ENCODE peak calls at places on chromosomes 1 and 21, in four cellular contexts. I is GM23338, Q is SK-N-SH, D is HCT116. S is an unnamed sample.

GRCh38 chr21:14012409-14012808 is 198.3 kb downstream of the LIPI start:
- DNase-seq in D (no peak), I (no peak), Q (no peak), S (no peak)

GRCh38 chr1:71039666-71040262 is 7.9 kb downstream of the PTGER3 start:
- DNase-seq in D (no peak), I (no peak), Q (no peak), S (no peak)

GRCh38 chr1:212584092-212584886 is 24.3 kb upstream of the ATF3 start:
- DNase-seq in D (no peak), Q (no peak), I (no peak), S (no peak)

GRCh38 chr21:14737278-14737677 is 191.2 kb upstream of the SAMSN1 start:
- DNase-seq in D (no peak), I (no peak), Q (no peak), S (no peak)

GRCh38 chr1:171739646-171740045 is 2.2 kb downstream of the VAMP4 start:
- DNase-seq in I (no peak), D (no peak), Q (no peak), S (no peak)

GRCh38 chr1:242208021-242208420 is 209.1 kb upstream of the MAP1LC3C start:
- DNase-seq in Q (no peak), D (no peak), I (no peak), S (no peak)

GRCh38 chr1:154627247-154628121 is 19.5 kb upstream of the ADAR start:
- DNase-seq in Q (peak), D (peak), I (peak), S (peak)

GRCh38 chr21:42221581-42222345 is 2.8 kb downstream of the ABCG1 start:
- DNase-seq in I (no peak), D (no peak), Q (no peak), S (no peak)

GRCh38 chr1:227330709-227331108 is 12.4 kb upstream of the CDC42BPA start:
- DNase-seq in Q (no peak), I (no peak), D (no peak), S (no peak)

GRCh38 chr1:248786106-248786665 is 30.6 kb upstream of the LYPD8 start:
- DNase-seq in Q (no peak), D (no peak), I (no peak), S (no peak)

GRCh38 chr1:230307213-230307612 is 118.9 kb downstream of the PGBD5 start:
- DNase-seq in D (no peak), I (no peak), Q (no peak), S (no peak)

GRCh38 chr1:27137544-27138075 is 17.3 kb downstream of the SLC9A1 start:
- DNase-seq in D (no peak), Q (peak), I (no peak), S (no peak)

GRCh38 chr1:111191496-111191895 is 8.9 kb downstream of the DENND2D start:
- DNase-seq in D (no peak), Q (no peak), I (no peak), S (no peak)

GRCh38 chr21:25561668-25562641 is 45.3 kb downstream of the MRPL39 start:
- DNase-seq in Q (peak), I (peak), D (no peak), S (no peak)

GRCh38 chr21:44492572-44493385 is 37.5 kb downstream of the LRRC3 start:
- DNase-seq in I (no peak), D (no peak), Q (no peak), S (no peak)

GRCh38 chr1:18293291-18293690 is 185.7 kb downstream of the IGSF21 start:
- DNase-seq in D (no peak), I (no peak), Q (no peak), S (no peak)

GRCh38 chr1:27557596-27558340 is 46.2 kb downstream of the AHDC1 start:
- DNase-seq in Q (no peak), D (peak), I (peak), S (no peak)

GRCh38 chr1:29549001-29549400 is 312.7 kb downstream of the PTPRU start:
- DNase-seq in D (no peak), I (no peak), Q (no peak), S (no peak)

GRCh38 chr1:117615474-117615873 is 9.6 kb downstream of the TENT5C start:
- DNase-seq in Q (no peak), I (no peak), D (no peak), S (no peak)

GRCh38 chr21:14766241-14766640 is 220.1 kb upstream of the SAMSN1 start:
- DNase-seq in Q (peak), D (peak), I (peak), S (no peak)

DNA sequence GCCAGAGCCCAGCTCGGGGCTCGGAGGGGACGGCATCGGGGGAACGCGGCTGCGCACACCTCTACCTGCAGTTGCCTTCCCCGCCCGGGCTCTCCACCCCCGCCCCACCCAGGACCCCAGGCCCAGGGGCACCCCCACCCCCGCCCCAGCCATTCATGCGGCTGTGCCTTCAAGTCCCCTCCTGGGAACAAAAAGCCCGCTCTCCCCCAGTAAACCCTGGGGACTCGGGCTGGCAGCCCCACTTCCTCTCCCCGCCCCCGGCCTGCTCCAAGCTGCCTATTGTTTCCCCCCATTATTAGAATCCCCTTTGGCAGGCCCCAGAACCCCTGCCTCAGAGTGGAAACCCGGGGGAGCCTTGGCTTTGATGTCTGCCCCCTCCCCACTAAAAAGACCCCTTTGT is 18.0 kb downstream of the MEGF6 start:
- DNase-seq in D (no peak), Q (no peak), I (no peak), S (no peak)
- TF ChIP-seq POLR2AphosphoS5 in D (no peak), Q (no peak), I (no peak), S (no peak)

GRCh38 chr1:53255031-53255430 is 16.7 kb upstream of the MAGOH start:
- DNase-seq in I (no peak), D (no peak), Q (no peak), S (no peak)
- TF ChIP-seq CTCF in I (no peak), D (peak), Q (peak), S (no peak)

DNA sequence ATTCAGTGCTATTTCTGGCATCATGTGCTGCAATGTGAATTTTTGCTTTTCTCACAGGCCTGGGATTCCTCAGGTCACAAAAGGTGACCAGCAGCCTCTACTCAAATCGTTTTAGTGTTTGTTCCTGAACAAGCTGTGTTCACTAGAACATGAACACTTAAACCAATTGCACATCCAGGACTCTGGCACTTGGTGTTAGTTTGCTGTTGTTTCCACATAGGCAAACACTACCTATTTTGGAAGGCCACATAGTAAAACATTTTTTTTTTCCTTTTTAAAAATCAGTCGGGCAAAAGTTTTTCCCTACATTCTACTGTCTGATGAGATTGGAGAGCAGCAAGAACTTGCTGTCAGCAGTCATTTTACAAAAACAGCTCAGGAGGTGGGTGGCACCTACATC is 83.2 kb downstream of the PLPP3 start:
- DNase-seq in I (no peak), Q (no peak), D (no peak), S (no peak)
- TF ChIP-seq REST in I (no peak), Q (no peak), D (no peak), S (no peak)

GRCh38 chr1:90721210-90722194 is 4.4 kb upstream of the BARHL2 start:
- DNase-seq in Q (peak), D (peak), I (peak), S (peak)
- TF ChIP-seq POLR2AphosphoS5 in Q (no peak), D (no peak), I (no peak), S (no peak)

DNA sequence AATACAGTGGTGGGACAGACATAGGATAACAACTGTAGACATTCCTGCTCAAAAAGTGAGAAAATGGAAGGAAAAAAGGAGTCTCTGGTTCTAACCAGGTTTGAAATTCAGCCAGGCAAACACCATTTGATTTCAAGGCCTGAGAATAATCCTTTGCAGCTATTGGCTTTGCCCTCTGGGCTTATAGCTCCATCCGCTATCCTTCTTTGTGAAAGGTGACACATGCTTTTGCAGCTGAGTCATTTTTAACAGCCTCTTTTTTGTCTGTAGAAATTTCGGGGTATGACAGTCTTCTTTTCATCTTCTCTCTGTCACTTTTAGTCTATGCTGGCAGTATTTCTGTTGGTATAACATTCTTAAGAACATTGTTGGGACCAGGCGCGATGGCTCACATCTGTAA is 16.2 kb downstream of the SDHC start:
- DNase-seq in Q (no peak), I (no peak), D (no peak), S (no peak)
- TF ChIP-seq CTCF in Q (no peak), I (no peak), D (no peak), S (no peak)

GRCh38 chr1:202959276-202959620 is 1.1 kb upstream of the ADIPOR1 start:
- DNase-seq in D (peak), Q (no peak), I (no peak), S (no peak)

GRCh38 chr1:202961220-202961880 is 3.2 kb upstream of the ADIPOR1 start:
- DNase-seq in Q (no peak), I (no peak), D (no peak), S (no peak)

GRCh38 chr1:202954057-202954745 is 3.9 kb downstream of the ADIPOR1 start:
- DNase-seq in D (no peak), I (no peak), Q (no peak), S (no peak)

GRCh38 chr1:202958544-202959275 is 598 bp upstream of the ADIPOR1 start:
- DNase-seq in D (no peak), I (peak), Q (peak), S (no peak)

DNA sequence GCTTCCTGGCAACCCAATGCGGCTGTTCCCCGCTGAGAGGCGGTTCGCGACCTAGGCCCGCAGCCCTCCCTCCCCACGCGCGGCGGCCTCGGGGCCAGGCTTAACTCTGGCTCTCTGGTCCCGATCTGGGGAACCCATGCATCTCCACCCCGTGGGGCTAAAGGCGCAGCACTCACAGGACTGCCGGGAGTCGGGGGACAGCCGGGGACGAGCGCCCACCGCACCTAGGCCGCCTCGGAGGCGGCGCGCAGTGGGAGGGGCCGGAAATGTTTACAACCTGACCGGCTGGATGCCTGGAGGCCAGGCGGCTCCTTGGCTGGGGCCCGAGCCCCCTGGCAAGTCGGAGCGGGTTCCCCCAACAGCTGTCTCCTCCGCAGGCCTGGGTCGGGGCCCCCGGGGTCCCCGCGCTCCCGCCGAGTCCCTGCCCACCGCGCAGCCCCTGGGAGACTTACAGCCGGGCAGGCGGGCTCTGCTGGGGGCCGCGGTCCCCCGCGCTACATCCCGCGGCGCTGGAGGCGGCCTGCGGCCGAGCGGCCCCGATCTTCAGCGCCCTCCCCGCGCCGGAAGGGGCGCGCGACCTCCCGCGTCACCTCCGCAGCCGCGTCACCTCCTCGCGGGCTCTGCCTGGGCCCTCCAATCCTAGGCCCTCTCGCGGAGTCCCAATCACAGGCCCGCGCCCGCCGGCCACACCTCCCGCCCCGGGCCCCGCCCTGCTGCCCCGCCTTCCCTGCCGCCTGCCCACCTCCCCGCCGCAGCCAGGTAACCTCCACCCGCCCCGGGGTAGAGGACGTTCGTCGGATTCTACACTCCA is at the start of gene ADIPOR1:
- DNase-seq in I (peak), Q (peak), D (peak), S (no peak)
- TF ChIP-seq REST in I (no peak), Q (no peak), D (no peak), S (no peak)

DNA sequence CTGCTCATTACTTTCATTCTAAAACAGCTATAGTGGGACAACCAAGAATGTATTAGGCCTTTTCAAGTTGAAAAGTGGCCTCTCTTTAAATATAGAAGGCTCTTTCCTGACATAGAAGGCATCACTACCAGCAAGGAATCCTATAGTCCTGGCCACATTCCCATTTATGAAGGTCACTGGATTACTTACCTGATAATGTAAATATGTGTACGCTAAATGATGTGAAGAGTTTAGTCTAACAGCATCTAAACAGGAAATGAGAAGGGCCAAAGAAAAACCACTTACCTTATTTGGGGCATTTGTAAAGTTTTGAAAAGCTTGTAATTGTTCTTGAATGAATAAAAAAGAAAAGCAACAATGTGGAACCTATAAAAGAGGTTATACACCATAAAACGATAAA is 24.7 kb downstream of the PRKACB start:
- DNase-seq in I (no peak), D (no peak), Q (no peak), S (no peak)
- TF ChIP-seq POLR2AphosphoS5 in I (no peak), D (no peak), Q (no peak), S (no peak)

GRCh38 chr1:183092350-183092749 is 69.1 kb downstream of the LAMC1 start:
- DNase-seq in I (no peak), D (no peak), Q (no peak), S (no peak)

GRCh38 chr1:183093066-183093668 is 69.9 kb downstream of the LAMC1 start:
- DNase-seq in D (no peak), Q (no peak), I (no peak), S (no peak)

GRCh38 chr1:183096351-183096750 is 73.1 kb downstream of the LAMC1 start:
- DNase-seq in I (no peak), D (no peak), Q (no peak), S (no peak)

GRCh38 chr1:183093821-183094287 is 70.6 kb downstream of the LAMC1 start:
- DNase-seq in I (peak), D (peak), Q (no peak), S (no peak)

DNA sequence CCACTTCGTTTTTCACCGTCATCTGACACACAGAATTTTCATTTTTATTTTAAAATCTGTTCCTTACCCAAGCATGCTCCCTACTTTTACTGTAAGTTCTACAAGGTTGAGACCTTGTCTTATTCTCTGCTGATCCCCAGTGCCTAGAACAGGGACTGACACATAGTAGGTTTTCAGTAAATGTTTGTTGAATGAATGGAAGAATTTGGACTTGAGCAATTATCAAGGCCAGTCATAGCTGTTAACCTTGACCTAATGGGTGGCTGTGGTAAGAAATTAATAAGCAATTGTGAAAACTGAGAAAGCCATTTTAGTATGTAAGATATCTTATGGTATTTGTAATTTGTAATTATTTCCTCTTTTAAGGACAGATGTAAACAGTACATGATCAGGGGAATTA is 71.2 kb downstream of the LAMC1 start:
- DNase-seq in Q (no peak), I (no peak), D (no peak), S (no peak)
- TF ChIP-seq CTCF in Q (no peak), I (no peak), D (no peak), S (no peak)

DNA sequence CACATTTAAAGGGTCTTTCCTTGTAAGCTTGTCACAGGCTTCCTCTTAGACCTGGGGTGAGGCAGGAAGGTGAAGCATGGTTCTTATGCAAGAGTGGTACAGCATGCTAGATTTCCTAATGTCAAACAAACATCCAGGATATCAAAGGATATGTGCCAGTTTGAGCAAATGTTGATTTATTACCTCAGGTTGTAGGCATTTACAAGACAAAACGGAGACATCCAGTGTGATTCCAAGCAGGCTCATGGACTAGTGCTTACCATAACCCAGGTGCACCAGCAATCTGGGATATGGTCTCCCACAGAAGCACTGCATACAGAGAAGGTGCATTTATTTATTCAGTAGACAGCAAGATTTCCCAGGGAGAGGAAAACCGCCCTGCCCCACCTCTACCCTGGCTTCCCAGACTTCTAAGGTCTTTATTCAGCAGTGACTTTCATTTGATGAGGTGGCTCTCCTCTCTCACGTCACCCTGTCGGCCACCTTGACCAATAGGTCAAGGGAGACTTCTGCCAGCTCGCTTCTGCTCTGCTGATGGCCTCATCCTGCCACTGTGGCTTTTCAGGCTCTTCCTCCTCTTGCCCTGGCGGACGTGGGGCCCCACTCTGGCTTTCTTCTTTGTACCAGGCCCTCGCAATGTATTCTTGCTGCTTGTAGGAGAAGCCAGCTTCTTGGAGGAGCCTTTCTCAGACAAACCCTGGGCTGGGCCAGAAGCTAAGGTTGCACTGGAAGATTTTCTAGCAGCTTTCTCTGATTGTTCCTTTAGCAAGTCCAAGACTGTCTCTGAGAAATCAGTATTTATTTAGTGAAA is 25.6 kb downstream of the HHIPL2 start:
- DNase-seq in Q (no peak), D (no peak), I (no peak), S (no peak)
- TF ChIP-seq REST in Q (no peak), D (no peak), I (no peak), S (no peak)